ENCODE peak calls at places on chromosomes 12 and 14, in six cellular contexts. Q is tibial nerve, E is thyroid gland, G is uterus, H is body of pancreas, Y is stomach. R is an unnamed sample.

GRCh38 chr14:67622675-67623074 is 3.0 kb downstream of the ARG2 start:
- DNase-seq in E (peak), Q (peak), Y (no peak), H (peak), G (peak), R (no peak)

GRCh38 chr14:94888108-94888507 is 118.2 kb upstream of the GSC start:
- DNase-seq in Y (peak), G (no peak), Q (no peak), H (peak), E (no peak), R (no peak)

GRCh38 chr14:105356927-105357326 is 41.4 kb upstream of the TEX22 start:
- DNase-seq in E (no peak), G (no peak), H (no peak), Q (no peak), Y (no peak), R (no peak)

GRCh38 chr14:61034416-61035100 is 53.5 kb downstream of the SLC38A6 start:
- DNase-seq in H (peak), Q (no peak), E (no peak), Y (no peak), G (no peak), R (no peak)

GRCh38 chr12:50241178-50241577 is 42.1 kb downstream of the LIMA1 start:
- DNase-seq in E (no peak), H (no peak), Y (no peak), G (no peak), Q (no peak), R (no peak)

GRCh38 chr12:108800591-108800990 is 56.8 kb downstream of the SSH1 start:
- DNase-seq in G (no peak), Q (no peak), Y (no peak), H (no peak), E (no peak), R (no peak)

GRCh38 chr14:93884950-93885349 is 42.2 kb upstream of the FAM181A start:
- DNase-seq in Q (no peak), H (no peak), Y (no peak), G (no peak), E (no peak), R (no peak)

GRCh38 chr14:87133073-87133815 is 859.7 kb downstream of the GALC start:
- DNase-seq in H (no peak), G (peak), Q (peak), Y (no peak), E (no peak), R (no peak)

GRCh38 chr14:81459421-81459820 is 59.3 kb upstream of the STON2 start:
- DNase-seq in H (no peak), G (no peak), Q (no peak), E (peak), Y (no peak), R (no peak)

GRCh38 chr12:22656835-22657234 is 31.9 kb downstream of the ETNK1 start:
- DNase-seq in H (no peak), Q (no peak), G (no peak), E (no peak), Y (no peak), R (no peak)

GRCh38 chr12:52691076-52691764 is 11.0 kb upstream of the KRT1 start:
- DNase-seq in Y (no peak), E (peak), H (peak), Q (no peak), G (no peak), R (no peak)

GRCh38 chr12:47190271-47190750 is 110.6 kb upstream of the AMIGO2 start:
- DNase-seq in E (no peak), Q (no peak), Y (no peak), G (no peak), H (no peak), R (no peak)

GRCh38 chr12:131054345-131055092 is 100.8 kb downstream of the ADGRD1 start:
- DNase-seq in E (no peak), H (no peak), G (no peak), Q (no peak), Y (no peak), R (no peak)

GRCh38 chr14:72616294-72616693 is 277.6 kb downstream of the DPF3 start:
- DNase-seq in Q (peak), E (no peak), Y (no peak), G (no peak), H (peak), R (peak)

GRCh38 chr12:58242803-58243628 is 301.6 kb downstream of the ATP23 start:
- DNase-seq in G (no peak), H (no peak), Q (no peak), E (no peak), Y (no peak), R (no peak)

GRCh38 chr12:48336564-48336963 is 14.2 kb downstream of the ZNF641 start:
- DNase-seq in G (no peak), E (no peak), Y (no peak), Q (no peak), H (no peak), R (no peak)

GRCh38 chr14:102958461-102958860 is 36.0 kb downstream of the AMN start:
- DNase-seq in Y (no peak), Q (no peak), G (no peak), E (no peak), H (no peak), R (no peak)

GRCh38 chr12:111773801-111774551 is 7.2 kb downstream of the ALDH2 start:
- DNase-seq in Q (peak), E (peak), G (peak), Y (peak), H (peak), R (no peak)

GRCh38 chr12:54649825-54650224 is 1.7 kb upstream of the DCD start:
- DNase-seq in Y (no peak), H (no peak), E (no peak), Q (no peak), G (no peak), R (no peak)

GRCh38 chr12:82959821-82960220 is 273.1 kb downstream of the TMTC2 start:
- DNase-seq in G (no peak), E (no peak), Q (no peak), Y (no peak), H (no peak), R (no peak)

GRCh38 chr12:56029166-56029519 is 8.3 kb downstream of the IKZF4 start:
- DNase-seq in Q (no peak), G (no peak), Y (no peak), E (no peak), H (no peak), R (no peak)

GRCh38 chr14:69226178-69226577 is 33.8 kb upstream of the GALNT16 start:
- DNase-seq in H (no peak), Q (no peak), Y (no peak), E (no peak), G (no peak), R (no peak)

GRCh38 chr12:54526800-54527630 is 22.4 kb upstream of the PDE1B start:
- DNase-seq in H (peak), Q (no peak), G (no peak), E (peak), Y (peak), R (no peak)

GRCh38 chr12:108346022-108346633 is 7.0 kb upstream of the CMKLR1 start:
- DNase-seq in G (no peak), Y (no peak), E (no peak), H (no peak), Q (no peak), R (no peak)

GRCh38 chr12:109625749-109626377 is 52.3 kb downstream of the MVK start:
- DNase-seq in Y (no peak), E (no peak), G (no peak), Q (no peak), H (no peak), R (no peak)

GRCh38 chr14:21852061-21852664 is 178.5 kb upstream of the OR4E1 start:
- DNase-seq in E (peak), Q (peak), H (peak), G (no peak), Y (peak), R (no peak)

GRCh38 chr12:117105902-117106301 is 6.7 kb upstream of the TESC start:
- DNase-seq in Y (no peak), H (no peak), Q (no peak), G (no peak), E (no peak), R (no peak)

GRCh38 chr12:57094194-57095160 is 5.6 kb downstream of the NAB2 start:
- DNase-seq in E (no peak), G (no peak), H (no peak), Y (peak), Q (no peak), R (no peak)

GRCh38 chr12:41407240-41407799 is 219.2 kb downstream of the PDZRN4 start:
- DNase-seq in H (peak), E (no peak), Y (no peak), Q (no peak), G (no peak), R (no peak)

GRCh38 chr12:15662303-15662980 is 126.7 kb downstream of the EPS8 start:
- DNase-seq in Y (no peak), G (no peak), E (no peak), Q (no peak), H (no peak), R (no peak)

GRCh38 chr12:51714666-51715065 is 123.6 kb downstream of the SCN8A start:
- DNase-seq in G (no peak), E (no peak), Y (no peak), H (no peak), Q (no peak), R (no peak)

GRCh38 chr12:52249041-52249461 is 16.0 kb downstream of the KRT7 start:
- DNase-seq in Y (peak), G (no peak), E (peak), H (peak), Q (no peak), R (no peak)

GRCh38 chr14:55938249-55938791 is 179.9 kb upstream of the PELI2 start:
- DNase-seq in G (no peak), E (peak), H (no peak), Q (no peak), Y (peak), R (no peak)

GRCh38 chr12:88993655-88994054 is 358.6 kb downstream of the DUSP6 start:
- DNase-seq in G (no peak), E (no peak), Y (no peak), H (no peak), Q (no peak), R (no peak)

GRCh38 chr14:38016497-38016896 is 191.2 kb upstream of the SSTR1 start:
- DNase-seq in G (no peak), Y (no peak), Q (no peak), H (peak), E (no peak), R (no peak)

GRCh38 chr12:5070090-5070489 is 26.4 kb downstream of the KCNA5 start:
- DNase-seq in E (no peak), Y (no peak), G (no peak), H (no peak), Q (no peak), R (no peak)

GRCh38 chr14:67240168-67240932 is 885 bp upstream of the PALS1 start:
- DNase-seq in Y (peak), Q (peak), E (peak), H (peak), G (peak), R (no peak)

GRCh38 chr14:31968107-31968810 is 108.8 kb upstream of the ARHGAP5 start:
- DNase-seq in Q (no peak), E (no peak), Y (no peak), G (no peak), H (no peak), R (no peak)

DNA sequence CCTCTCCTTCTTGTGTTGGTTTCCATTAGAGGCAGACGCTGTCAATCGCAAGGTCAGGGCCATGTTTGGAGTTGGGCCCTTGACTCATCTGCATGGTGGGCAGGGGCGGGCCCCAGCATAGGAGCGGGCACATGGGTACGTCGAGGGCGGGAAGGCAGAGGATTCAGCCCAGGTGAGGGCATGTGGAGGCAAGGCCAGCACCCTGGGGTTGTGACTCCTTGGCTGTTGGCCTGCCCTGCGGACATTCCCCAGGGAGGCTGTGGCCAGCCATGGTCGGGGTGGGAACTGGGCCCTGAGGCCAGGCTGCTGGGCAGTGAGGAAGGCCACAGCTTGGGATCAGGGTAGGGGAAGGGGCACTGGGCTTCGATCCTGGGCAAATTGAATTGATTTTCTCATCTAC is 10.3 kb downstream of the RPS6KL1 start:
- DNase-seq in Y (no peak), G (no peak), Q (no peak), H (no peak), E (no peak), R (no peak)
- TF ChIP-seq POLR2A in Y (no peak), G (no peak), Q (no peak), H (no peak), E (no peak), R (no peak)

GRCh38 chr12:77734489-77734888 is 96.2 kb upstream of the NAV3 start:
- DNase-seq in Q (no peak), E (no peak), G (peak), H (no peak), Y (no peak), R (no peak)

GRCh38 chr12:77741974-77742517 is 88.6 kb upstream of the NAV3 start:
- DNase-seq in E (no peak), Q (no peak), Y (no peak), G (no peak), H (no peak), R (no peak)

GRCh38 chr12:77736219-77736965 is 94.3 kb upstream of the NAV3 start:
- DNase-seq in G (no peak), Y (no peak), H (no peak), Q (no peak), E (no peak), R (no peak)
- TF ChIP-seq CTCF in G (no peak), Y (no peak), H (no peak), Q (no peak), E (no peak), R (no peak)

GRCh38 chr12:132492951-132493350 is 3.0 kb downstream of the FBRSL1 start:
- DNase-seq in H (no peak), Q (no peak), G (no peak), E (no peak), Y (no peak), R (no peak)

GRCh38 chr12:132492522-132492921 is 2.6 kb downstream of the FBRSL1 start:
- DNase-seq in E (no peak), Y (no peak), G (no peak), Q (no peak), H (peak), R (no peak)

GRCh38 chr12:132495165-132495544 is 5.2 kb downstream of the FBRSL1 start:
- DNase-seq in G (no peak), H (no peak), Q (no peak), E (no peak), Y (no peak), R (no peak)

GRCh38 chr12:132494294-132495164 is 4.6 kb downstream of the FBRSL1 start:
- DNase-seq in E (peak), Y (peak), G (no peak), H (peak), Q (no peak), R (no peak)

GRCh38 chr12:132493482-132494178 is 3.7 kb downstream of the FBRSL1 start:
- DNase-seq in G (no peak), E (no peak), Q (no peak), H (peak), Y (no peak), R (no peak)
- TF ChIP-seq POLR2A in G (no peak), E (no peak), Q (no peak), H (no peak), Y (no peak), R (no peak)

DNA sequence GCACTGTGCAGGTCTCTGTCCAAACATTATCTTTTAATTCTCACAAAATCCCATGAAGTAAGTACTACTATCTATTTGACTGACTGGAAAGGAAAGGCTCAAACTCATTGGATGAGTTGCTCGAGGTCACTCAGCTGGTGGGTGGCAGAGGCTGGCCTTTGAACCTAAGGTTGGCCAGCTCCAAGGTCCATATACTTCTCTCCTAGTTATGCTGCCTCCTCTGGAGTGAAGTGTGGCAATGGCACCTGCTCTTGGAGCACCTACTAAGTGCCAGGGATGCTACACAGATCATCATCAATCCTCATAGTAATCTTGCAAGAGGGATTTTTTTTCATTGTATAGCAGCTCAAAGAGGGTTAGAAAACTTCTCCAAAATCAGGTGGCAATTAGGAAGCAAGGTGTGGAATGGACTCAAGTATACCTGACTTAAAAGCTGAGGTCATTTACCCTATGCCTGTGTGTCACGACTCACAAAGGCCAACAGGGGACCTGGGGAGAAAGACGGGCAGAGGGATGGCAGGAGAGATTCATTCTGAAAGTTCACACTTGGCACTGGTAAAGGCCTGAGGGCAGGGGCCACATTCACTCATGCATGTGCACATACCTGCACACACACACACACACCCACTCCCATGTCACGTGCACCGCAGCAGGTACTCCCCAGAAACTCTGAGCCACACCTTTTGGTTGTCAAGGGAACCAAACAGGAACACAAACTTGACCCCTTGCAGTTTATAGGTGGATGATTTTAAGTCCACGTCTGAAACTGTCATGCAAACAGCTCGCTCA is 146.4 kb downstream of the FOXN3 start:
- DNase-seq in G (no peak), Y (peak), E (peak), Q (no peak), H (peak), R (no peak)
- TF ChIP-seq CTCF in G (no peak), Y (no peak), E (no peak), Q (no peak), H (no peak), R (no peak)

GRCh38 chr14:98070521-98070920 is 1201.5 kb downstream of the BCL11B start:
- DNase-seq in E (peak), G (no peak), Y (no peak), H (no peak), Q (no peak), R (no peak)
- TF ChIP-seq POLR2A in E (no peak), G (no peak), Y (no peak), H (no peak), Q (no peak), R (no peak)

GRCh38 chr14:23047042-23047634 is 5.1 kb downstream of the PSMB11 start:
- DNase-seq in G (no peak), Y (no peak), Q (no peak), H (no peak), E (no peak), R (no peak)
- TF ChIP-seq CTCF in G (no peak), Y (no peak), Q (no peak), H (no peak), E (no peak), R (no peak)

GRCh38 chr12:27332407-27333310 is at the start of gene BMAL2:
- DNase-seq in Y (peak), E (peak), Q (no peak), H (peak), G (peak), R (no peak)
- TF ChIP-seq POLR2A in Y (no peak), E (no peak), Q (no peak), H (no peak), G (no peak), R (no peak)

R was measured in vagina.